ENCODE peak calls at places on chromosomes 11 and 22, in ten cellular contexts. Q is left lung, K is sigmoid colon, L is OCI-LY7, P is GM12878, V is PC-3, M is left ventricle myocardium inferior, U is tibial artery, N is SJCRH30, A is aorta. S is an unnamed sample.

GRCh38 chr11:116255234-116255953 is 517.4 kb downstream of the BUD13 start:
- DNase-seq in Q (no peak), K (no peak), L (no peak), P (no peak), V (no peak), M (no peak), U (no peak), N (no peak), A (no peak), S (no peak)

GRCh38 chr11:79536155-79536917 is 95.5 kb upstream of the TENM4 start:
- DNase-seq in Q (no peak), K (no peak), L (no peak), P (no peak), V (peak; percentile 9), M (no peak), U (no peak), N (no peak), A (no peak), S (no peak)

GRCh38 chr11:17778956-17779860 is 44.6 kb downstream of the KCNC1 start:
- DNase-seq in Q (peak; percentile 68), K (peak; percentile 49), L (no peak), P (no peak), V (no peak), M (no peak), U (peak; percentile 48), N (no peak), A (no peak), S (no peak)

GRCh38 chr22:30178180-30179126 is 68.1 kb downstream of the LIF start:
- DNase-seq in Q (no peak), K (no peak), L (no peak), P (no peak), V (no peak), M (no peak), U (no peak), N (no peak), A (no peak), S (no peak)

GRCh38 chr11:108562746-108563581 is 30.6 kb downstream of the EXPH5 start:
- DNase-seq in Q (no peak), K (no peak), L (no peak), P (no peak), V (peak; percentile 49), M (no peak), U (no peak), N (no peak), A (no peak), S (no peak)

GRCh38 chr22:31947296-31947695 is 3.0 kb downstream of the YWHAH start:
- DNase-seq in Q (no peak), K (no peak), L (peak; percentile 71), P (no peak), V (no peak), M (no peak), U (no peak), N (no peak), A (no peak), S (peak; percentile 41)

GRCh38 chr22:34866081-34866480 is 199.9 kb upstream of the ISX start:
- DNase-seq in Q (no peak), K (no peak), L (no peak), P (no peak), V (no peak), M (no peak), U (no peak), N (no peak), A (no peak), S (no peak)

GRCh38 chr11:64810891-64811272 is 531 bp upstream of the MEN1 start:
- DNase-seq in Q (no peak), K (peak; percentile 65), L (no peak), P (no peak), V (no peak), M (no peak), U (no peak), N (no peak), A (no peak), S (no peak)

GRCh38 chr11:15854245-15854644 is 502.1 kb downstream of the SOX6 start:
- DNase-seq in Q (no peak), K (no peak), L (no peak), P (no peak), V (no peak), M (no peak), U (no peak), N (no peak), A (no peak), S (no peak)
- H3K27ac ChIP-seq in Q (no peak overlapping the region), K (no peak overlapping the region), L (no peak overlapping the region), P (no peak overlapping the region), V (no peak overlapping the region), M (no peak overlapping the region), U (no peak overlapping the region), N (no peak overlapping the region), A (no peak overlapping the region), S (no peak overlapping the region)

GRCh38 chr11:20443596-20443995 is 56.1 kb downstream of the PRMT3 start:
- DNase-seq in Q (no peak), K (no peak), L (peak; percentile 25), P (no peak), V (peak; percentile 41), M (no peak), U (no peak), N (peak; percentile 11), A (no peak), S (peak; percentile 12)

GRCh38 chr11:20444537-20444936 is 57.0 kb downstream of the PRMT3 start:
- DNase-seq in Q (no peak), K (no peak), L (no peak), P (no peak), V (no peak), M (no peak), U (no peak), N (no peak), A (no peak), S (no peak)

GRCh38 chr11:20438637-20439036 is 51.1 kb downstream of the PRMT3 start:
- DNase-seq in Q (no peak), K (no peak), L (no peak), P (no peak), V (no peak), M (no peak), U (no peak), N (no peak), A (no peak), S (no peak)
- H3K36me3 ChIP-seq in Q (peaks cover 16% of the 10 kb centered on the region), K (no peaks in the 10 kb centered on the region), L (peaks cover 40% of the 10 kb centered on the region), P (no peaks in the 10 kb centered on the region), V (no peaks in the 10 kb centered on the region), M (peaks cover 11% of the 10 kb centered on the region), U (peaks cover 5% of the 10 kb centered on the region), N (peaks cover 25% of the 10 kb centered on the region), A (no peaks in the 10 kb centered on the region), S (peaks cover 5% of the 10 kb centered on the region)

GRCh38 chr11:87179621-87180020 is 141.9 kb downstream of the TMEM135 start:
- DNase-seq in Q (no peak), K (no peak), L (no peak), P (no peak), V (no peak), M (no peak), U (no peak), N (no peak), A (no peak), S (no peak)

GRCh38 chr11:87180743-87181142 is 143.0 kb downstream of the TMEM135 start:
- DNase-seq in Q (no peak), K (no peak), L (no peak), P (no peak), V (peak; percentile 23), M (no peak), U (no peak), N (no peak), A (no peak), S (no peak)

GRCh38 chr11:87181143-87181542 is 143.4 kb downstream of the TMEM135 start:
- DNase-seq in Q (no peak), K (no peak), L (no peak), P (no peak), V (no peak), M (no peak), U (no peak), N (no peak), A (no peak), S (no peak)

GRCh38 chr11:87187930-87188329 is 150.2 kb downstream of the TMEM135 start:
- DNase-seq in Q (no peak), K (no peak), L (no peak), P (no peak), V (no peak), M (no peak), U (no peak), N (no peak), A (no peak), S (no peak)

DNA sequence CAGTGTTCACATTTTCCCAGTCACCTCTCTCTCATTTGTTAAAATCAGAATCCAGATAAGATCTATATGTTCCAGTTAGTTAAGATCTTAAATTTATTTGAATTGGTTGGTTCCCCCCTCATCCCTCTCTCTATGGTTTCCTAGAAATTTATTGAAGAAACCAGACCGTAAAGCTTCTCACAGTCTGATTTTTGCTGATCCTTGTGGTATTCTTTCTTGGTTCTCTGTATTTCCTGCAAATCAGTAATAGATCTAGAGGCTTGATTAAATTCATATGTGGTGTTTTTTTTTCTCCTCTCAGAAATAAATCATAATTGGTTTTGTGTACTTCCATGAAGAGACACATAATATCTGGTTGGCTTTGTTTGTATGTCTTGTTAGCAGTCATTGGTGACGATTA is 147.5 kb downstream of the TMEM135 start:
- DNase-seq in Q (no peak), K (no peak), L (no peak), P (no peak), V (no peak), M (no peak), U (no peak), N (no peak), A (no peak), S (no peak)
- H3K4me3 ChIP-seq in Q (no peak overlapping the region), K (no peak overlapping the region), L (no peak overlapping the region), P (no peak overlapping the region), V (no peak overlapping the region), M (no peak overlapping the region), U (no peak overlapping the region), N (no peak overlapping the region), A (no peak overlapping the region), S (no peak overlapping the region)

DNA sequence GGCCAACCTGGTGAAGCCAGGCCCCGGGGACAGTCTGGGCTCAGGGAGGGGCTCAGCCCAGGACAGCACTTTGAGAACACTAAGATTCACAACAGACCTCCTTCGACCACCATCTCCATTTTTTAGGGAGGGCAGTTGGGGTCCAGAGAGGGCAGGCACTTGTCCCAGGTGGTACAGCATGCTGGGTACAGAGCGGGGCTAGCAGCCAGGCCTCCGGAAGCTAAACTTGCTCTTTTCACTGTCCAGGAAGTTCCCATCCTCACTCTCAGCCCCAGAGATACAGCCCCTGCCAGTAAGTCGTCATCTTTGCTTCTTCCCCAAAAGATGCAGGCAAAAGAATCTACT is 6.6 kb upstream of the RAB3IL1 start:
- DNase-seq in Q (peak; percentile 54), K (no peak), L (no peak), P (no peak), V (no peak), M (no peak), U (no peak), N (no peak), A (no peak), S (no peak)
- H3K27ac ChIP-seq in Q (peak overlapping the region; percentile 75), K (peak overlapping the region; percentile 70), L (no peak overlapping the region), P (no peak overlapping the region), V (no peak overlapping the region), M (peak overlapping the region; percentile 94), U (peak overlapping the region; percentile 57), N (no peak overlapping the region), A (no peak overlapping the region), S (peak overlapping the region; percentile 92)